ENCODE peak calls at places on chromosomes 1 and 21, in ten cellular contexts. A, Z, W, H, S, Q, R, O, M and V are unnamed samples. For H3K4me1 and H3K9me3, the result is how much of the 10 kb centered on the place peaks cover.

GRCh38 chr21:38075833-38076567 is 159.7 kb upstream of the KCNJ6 start:
- DNase-seq in Q (no peak), A (no peak), H (no peak), Z (no peak), O (no peak), S (no peak), W (no peak), M (no peak), R (no peak), V (peak)

GRCh38 chr21:19501115-19501514 is 1097.5 kb upstream of the TMPRSS15 start:
- DNase-seq in W (no peak), H (no peak), M (no peak), O (no peak), R (no peak), S (no peak), Z (no peak), Q (no peak), A (no peak), V (no peak)

GRCh38 chr1:18951818-18952391 is 4.6 kb downstream of the IFFO2 start:
- DNase-seq in W (no peak), Q (no peak), A (peak), M (no peak), H (no peak), O (peak), R (peak), Z (no peak), S (no peak), V (no peak)

GRCh38 chr1:204651843-204652421 is 33.6 kb downstream of the LRRN2 start:
- DNase-seq in O (no peak), Z (no peak), S (peak), A (no peak), Q (no peak), M (no peak), H (no peak), R (no peak), W (no peak), V (no peak)

GRCh38 chr1:88221396-88221795 is 462.7 kb upstream of the PKN2 start:
- DNase-seq in H (no peak), O (no peak), Q (no peak), S (no peak), M (no peak), Z (no peak), A (no peak), W (peak), R (no peak), V (no peak)

GRCh38 chr21:45642122-45642813 is 1.3 kb upstream of the PCBP3 start:
- DNase-seq in Z (peak), A (no peak), W (peak), R (no peak), Q (no peak), S (no peak), M (peak), H (no peak), O (no peak), V (no peak)

GRCh38 chr21:44695176-44695575 is 1.8 kb upstream of the KRTAP10-12 start:
- DNase-seq in R (no peak), A (no peak), O (no peak), H (no peak), M (no peak), Z (no peak), W (no peak), S (no peak), Q (no peak), V (no peak)

GRCh38 chr21:35593000-35593502 is 467.3 kb downstream of the SETD4 start:
- DNase-seq in H (peak), R (no peak), S (no peak), O (no peak), Q (no peak), M (no peak), W (peak), Z (no peak), A (no peak), V (no peak)

GRCh38 chr21:41817228-41817627 is 50.4 kb upstream of the RIPK4 start:
- DNase-seq in S (peak), R (no peak), M (peak), O (peak), W (peak), A (peak), H (peak), Z (peak), Q (peak), V (peak)

DNA sequence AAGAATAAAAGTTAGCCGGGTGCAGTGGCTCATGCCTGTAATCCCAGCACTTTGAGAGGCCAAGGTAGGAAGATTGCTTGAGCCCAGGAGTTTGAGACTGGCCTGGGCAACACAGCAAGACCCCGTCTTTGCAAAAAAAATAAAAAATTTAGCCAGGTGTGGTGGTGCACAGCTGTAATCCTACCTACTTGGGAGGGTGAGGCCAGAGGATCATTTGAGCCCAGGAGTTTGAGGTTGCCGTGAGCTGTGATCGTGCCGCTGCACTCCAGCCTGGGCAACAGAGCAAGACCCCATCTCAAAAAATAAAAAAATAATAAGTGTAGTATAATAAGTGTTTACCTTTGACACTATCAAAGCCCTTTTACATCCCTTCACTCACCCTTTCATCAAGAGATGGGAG is 5.0 kb downstream of the ACTN2 start:
- DNase-seq in H (no peak), O (no peak), Q (no peak), Z (no peak), M (no peak), S (no peak), W (no peak), R (no peak), A (no peak), V (no peak)
- H3K4me1 ChIP-seq in H (under half), O (under half), Q (under half), Z (under half), M (under half), S (under half), W (under half), R (under half), A (under half), V (under half)

DNA sequence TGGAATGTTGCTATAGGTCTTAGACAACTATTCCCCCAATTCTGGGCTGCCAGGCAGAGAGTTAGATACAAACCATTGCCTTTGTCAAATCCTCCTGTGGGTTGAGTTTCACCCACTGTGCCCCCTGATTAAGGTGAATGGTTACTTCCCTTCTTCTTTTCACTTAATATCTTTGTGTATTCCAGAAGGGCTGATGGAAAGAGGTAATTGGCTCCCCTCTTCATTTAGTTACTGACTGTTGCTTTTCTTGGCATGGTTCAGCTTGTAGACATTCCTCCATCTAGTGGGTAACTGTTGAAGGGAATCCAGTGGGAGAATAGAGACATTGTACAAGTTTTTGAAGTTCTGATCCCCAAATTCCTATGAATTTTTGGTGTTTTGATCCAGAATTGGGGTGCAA is 43.8 kb upstream of the MACF1 start:
- DNase-seq in H (no peak), Q (no peak), M (no peak), A (no peak), O (no peak), R (no peak), Z (no peak), S (no peak), W (peak), V (no peak)
- H3K4me3 ChIP-seq in H (no peak), Q (no peak), M (no peak), A (no peak), O (no peak), R (no peak), Z (no peak), S (peak), W (no peak), V (no peak)

GRCh38 chr21:7953058-7953457 is 2568.3 kb upstream of the TPTE start:
- DNase-seq in Z (no peak), W (no peak), Q (no peak), H (no peak), O (no peak), R (no peak), A (no peak), M (no peak), S (no peak), V (no peak)
- H3K9me3 ChIP-seq in Z (half or more), W (under half), Q (half or more), H (half or more), O (under half), R (half or more), A (half or more), M (under half), S (under half), V (under half)

GRCh38 chr1:167426716-167427115 is 91.6 kb downstream of the CD247 start:
- DNase-seq in A (no peak), W (no peak), H (no peak), O (no peak), Z (no peak), S (no peak), Q (no peak), M (no peak), R (no peak), V (no peak)
- H3K4me1 ChIP-seq in A (under half), W (under half), H (under half), O (under half), Z (under half), S (under half), Q (under half), M (under half), R (under half), V (under half)

DNA sequence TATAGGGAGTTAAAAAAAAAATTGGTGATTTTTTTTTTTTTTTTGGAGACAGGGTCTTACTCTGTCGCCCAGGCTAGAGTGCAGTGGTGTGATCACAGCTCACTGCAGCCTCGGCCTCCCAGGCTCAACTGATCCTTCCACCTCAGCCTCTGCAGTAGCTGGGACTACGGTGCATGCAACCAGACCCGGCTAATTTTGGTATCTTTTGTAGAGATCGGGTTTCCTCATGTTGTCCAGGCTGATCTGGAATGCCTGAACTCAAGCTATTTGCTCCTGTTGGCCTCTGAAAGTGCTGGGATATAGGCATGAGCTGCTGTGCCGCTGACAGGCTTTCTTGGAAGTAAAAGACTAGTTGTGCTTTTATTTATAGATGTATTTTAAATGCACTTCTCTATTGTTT is 3.0 kb downstream of the CDC42 start:
- DNase-seq in O (peak), W (peak), A (no peak), R (no peak), H (no peak), Q (no peak), M (no peak), Z (peak), S (no peak), V (no peak)
- H3K4me3 ChIP-seq in O (no peak), W (peak), A (peak), R (peak), H (no peak), Q (no peak), M (peak), Z (no peak), S (peak), V (no peak)

DNA sequence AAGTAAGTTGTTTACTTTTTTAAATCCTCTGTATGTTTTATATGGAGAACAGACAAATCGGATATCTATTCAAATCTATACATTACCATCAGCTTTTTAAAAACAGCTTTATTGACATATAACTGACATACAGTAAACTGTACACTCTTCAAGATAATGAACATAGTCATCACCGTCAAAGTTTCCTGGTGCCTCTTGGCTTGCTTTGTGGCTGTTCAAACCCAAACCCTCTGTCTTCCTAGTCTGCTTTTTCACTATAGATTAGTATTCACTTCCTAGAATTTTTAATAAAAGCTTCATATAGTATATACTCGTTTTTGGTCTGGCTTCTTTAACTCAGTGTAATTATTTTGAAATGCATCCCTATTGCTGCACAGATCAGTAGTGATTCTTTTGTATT is 56.4 kb upstream of the TPTE start:
- DNase-seq in W (no peak), M (no peak), O (no peak), Q (no peak), H (no peak), Z (no peak), A (no peak), S (no peak), R (no peak), V (no peak)
- H3K9me3 ChIP-seq in W (under half), M (under half), O (under half), Q (under half), H (under half), Z (under half), A (under half), S (half or more), R (under half), V (under half)

GRCh38 chr21:25506887-25507286 is 100.4 kb downstream of the MRPL39 start:
- DNase-seq in Z (no peak), A (no peak), H (no peak), S (no peak), R (no peak), W (peak), M (no peak), O (no peak), Q (no peak), V (no peak)

GRCh38 chr21:25507522-25507921 is 99.8 kb downstream of the MRPL39 start:
- DNase-seq in W (peak), A (no peak), M (no peak), O (no peak), S (no peak), Q (no peak), Z (no peak), H (no peak), R (no peak), V (no peak)

GRCh38 chr21:25506268-25506667 is 101.0 kb downstream of the MRPL39 start:
- DNase-seq in A (no peak), H (no peak), R (no peak), M (no peak), W (no peak), S (no peak), Q (no peak), Z (no peak), O (no peak), V (no peak)

GRCh38 chr21:25509862-25510261 is 97.4 kb downstream of the MRPL39 start:
- DNase-seq in Z (no peak), A (no peak), H (no peak), M (no peak), R (no peak), S (no peak), Q (no peak), W (no peak), O (no peak), V (no peak)

DNA sequence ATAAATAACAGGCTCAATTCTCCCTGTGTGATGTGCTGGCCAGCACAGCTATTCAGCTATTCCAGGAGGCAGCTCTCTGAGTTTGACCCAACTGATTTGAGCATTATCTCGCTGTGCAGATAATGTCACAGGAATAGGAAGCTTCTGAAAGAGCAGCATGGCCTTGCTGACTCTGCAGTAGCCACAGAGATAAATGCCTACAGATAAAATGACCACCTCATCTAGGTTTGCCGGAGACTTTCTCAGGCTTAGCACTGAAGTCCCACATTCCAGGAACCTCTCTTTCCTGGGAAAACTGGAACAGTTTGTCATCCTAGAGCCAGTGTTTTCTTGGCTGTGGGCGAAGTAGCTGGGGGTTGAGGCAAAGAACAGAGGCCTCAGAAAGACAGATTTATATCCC is 98.9 kb downstream of the MRPL39 start:
- DNase-seq in W (no peak), H (no peak), R (no peak), Z (peak), S (no peak), M (no peak), O (no peak), A (no peak), Q (no peak), V (no peak)
- H3K4me1 ChIP-seq in W (under half), H (under half), R (under half), Z (under half), S (under half), M (under half), O (under half), A (under half), Q (under half), V (under half)

GRCh38 chr1:39270368-39270767 is 65.9 kb downstream of the MACF1 start:
- DNase-seq in H (no peak), Z (no peak), A (no peak), W (no peak), S (no peak), Q (no peak), M (no peak), R (no peak), O (no peak), V (no peak)
- H3K4me3 ChIP-seq in H (no peak), Z (no peak), A (no peak), W (peak), S (no peak), Q (peak), M (no peak), R (peak), O (no peak), V (no peak)

DNA sequence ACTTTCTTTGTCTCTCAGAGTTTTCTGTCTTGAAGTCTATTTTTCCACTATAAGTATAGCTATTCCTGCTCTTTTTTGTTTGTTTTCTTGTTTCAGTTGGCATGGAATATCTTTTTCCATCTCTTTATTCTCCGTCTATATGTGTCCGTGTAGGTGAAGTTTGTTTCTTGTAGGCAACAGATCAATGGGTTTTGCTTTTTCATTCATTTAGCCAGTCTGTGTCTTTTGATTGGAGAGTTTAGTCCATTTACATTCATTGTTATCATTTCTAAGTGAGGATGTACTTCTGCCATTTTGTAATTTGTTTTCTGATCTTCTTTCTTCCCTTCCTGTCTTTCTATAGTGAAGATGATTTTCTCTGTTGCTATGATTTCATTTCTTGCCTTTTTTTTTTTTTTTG is 132.5 kb upstream of the GPR52 start:
- DNase-seq in Q (no peak), S (no peak), W (no peak), A (no peak), O (no peak), Z (no peak), H (no peak), M (no peak), R (no peak), V (no peak)
- H3K9me3 ChIP-seq in Q (under half), S (half or more), W (under half), A (under half), O (under half), Z (under half), H (under half), M (under half), R (under half), V (under half)

DNA sequence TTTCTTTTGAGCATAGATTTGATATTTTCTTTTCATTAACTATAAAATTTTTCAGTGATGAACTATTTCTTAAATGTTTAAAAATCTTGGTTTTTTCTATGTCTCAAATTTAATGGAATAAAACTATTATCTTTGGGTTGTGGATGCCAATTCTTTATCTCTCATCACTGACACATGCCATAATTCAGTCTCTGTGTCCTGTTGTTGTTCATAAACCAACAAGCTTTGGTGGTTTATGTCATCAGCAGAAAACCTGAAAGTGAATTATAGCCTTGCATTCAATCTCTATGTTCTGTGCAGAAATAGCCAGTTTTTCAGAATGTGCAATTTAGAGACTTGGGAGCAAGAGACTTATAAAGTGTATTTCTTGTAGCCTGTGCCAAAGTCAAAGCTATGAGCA is 462.6 kb upstream of the ADGRL4 start:
- DNase-seq in M (no peak), Z (no peak), R (no peak), H (no peak), W (no peak), A (no peak), S (no peak), O (no peak), Q (no peak), V (no peak)
- H3K4me1 ChIP-seq in M (under half), Z (under half), R (under half), H (under half), W (under half), A (under half), S (under half), O (under half), Q (under half), V (under half)